ENCODE peak calls at places on chromosomes 5 and 9, in four cellular contexts. V, W, H and S are unnamed samples.

GRCh38 chr9:94697972-94698581 is 28.4 kb upstream of the AOPEP start:
- DNase-seq in V (no peak), H (no peak), W (no peak), S (peak)

GRCh38 chr5:53403758-53404157 is 76.7 kb upstream of the FST start:
- DNase-seq in H (no peak), V (no peak), W (no peak), S (no peak)

GRCh38 chr5:173303878-173304590 is 24.2 kb downstream of the STC2 start:
- DNase-seq in V (no peak), H (no peak), W (no peak), S (no peak)

GRCh38 chr5:142803428-142804111 is 33.4 kb downstream of the ARHGAP26 start:
- DNase-seq in W (no peak), H (peak), V (no peak), S (peak)

GRCh38 chr9:134688231-134688630 is 46.6 kb downstream of the COL5A1 start:
- DNase-seq in V (no peak), H (no peak), W (no peak), S (no peak)

GRCh38 chr5:145660897-145661650 is 174.1 kb downstream of the PRELID2 start:
- DNase-seq in W (peak), V (no peak), H (no peak), S (peak)

GRCh38 chr9:18739641-18740318 is 265.8 kb downstream of the ADAMTSL1 start:
- DNase-seq in V (no peak), W (no peak), H (no peak), S (no peak)

GRCh38 chr9:128099932-128100491 is 27.5 kb downstream of the PTGES2 start:
- DNase-seq in W (no peak), H (no peak), V (no peak), S (peak)

GRCh38 chr9:126546036-126546435 is 67.7 kb upstream of the LMX1B start:
- DNase-seq in W (no peak), V (no peak), H (no peak), S (no peak)

GRCh38 chr5:431001-431710 is 11.8 kb upstream of the EXOC3 start:
- DNase-seq in V (peak), H (peak), W (peak), S (peak)

GRCh38 chr9:97711223-97711626 is 14.1 kb upstream of the XPA start:
- DNase-seq in V (no peak), W (no peak), H (no peak), S (no peak)

GRCh38 chr9:77180056-77180455 is 2.7 kb downstream of the VPS13A start:
- DNase-seq in W (no peak), H (no peak), V (no peak), S (no peak)

GRCh38 chr5:160427607-160428006 is 6.0 kb downstream of the PTTG1 start:
- DNase-seq in W (no peak), V (no peak), H (no peak), S (no peak)

GRCh38 chr9:134187821-134188420 is 23.6 kb upstream of the RNU6ATAC start:
- DNase-seq in V (no peak), W (no peak), H (peak), S (no peak)

GRCh38 chr5:132184588-132184987 is 43.1 kb downstream of the P4HA2 start:
- DNase-seq in W (no peak), V (no peak), H (no peak), S (no peak)

GRCh38 chr5:53378590-53379247 is 101.7 kb upstream of the FST start:
- DNase-seq in H (no peak), V (no peak), W (peak), S (peak)

GRCh38 chr5:2112128-2112808 is 229.5 kb upstream of the IRX4 start:
- DNase-seq in H (no peak), W (no peak), V (peak), S (no peak)

GRCh38 chr5:40410939-40411635 is 268.6 kb upstream of the PTGER4 start:
- DNase-seq in H (no peak), W (peak), V (no peak), S (peak)

GRCh38 chr9:111975709-111976108 is 79.1 kb downstream of the UGCG start:
- DNase-seq in W (no peak), V (peak), H (peak), S (peak)

GRCh38 chr5:30838936-30839511 is 354.5 kb upstream of the CDH6 start:
- DNase-seq in W (no peak), V (no peak), H (no peak), S (no peak)

GRCh38 chr5:31401691-31402090 is 130.2 kb downstream of the DROSHA start:
- DNase-seq in W (no peak), V (no peak), H (no peak), S (no peak)